ENCODE peak calls at places on chromosomes 12 and 14, in eight cellular contexts. R is psoas muscle; A is stomach; E is CD8-positive, alpha-beta memory T cell; T is thoracic aorta; G is neuronal stem cell; H is GM23248; K is naive thymus-derived CD4-positive, alpha-beta T cell. I is an unnamed sample. For H3K9me3, the result is how much of the 10 kb centered on the place peaks cover.

GRCh38 chr14:57464013-57464730 is 29.5 kb downstream of the CCDC198 start:
- DNase-seq in T (no peak), R (no peak), A (no peak), G (no peak), E (no peak), K (no peak), H (no peak), I (no peak)

GRCh38 chr12:46160081-46160980 is 108.5 kb downstream of the SLC38A1 start:
- DNase-seq in R (peak), K (no peak), E (no peak), T (no peak), A (no peak), G (no peak), H (peak), I (no peak)

GRCh38 chr12:9868271-9868815 is 811 bp downstream of the CLEC2B start:
- DNase-seq in E (peak), H (peak), K (no peak), T (no peak), A (no peak), G (no peak), R (no peak), I (no peak)

GRCh38 chr12:8987163-8987562 is 2.2 kb upstream of the KLRG1 start:
- DNase-seq in T (no peak), H (no peak), G (no peak), R (no peak), K (no peak), E (no peak), A (no peak), I (no peak)

GRCh38 chr14:94936411-94936892 is 166.5 kb upstream of the GSC start:
- DNase-seq in T (peak), R (peak), E (no peak), K (no peak), H (peak), G (no peak), A (peak), I (no peak)

GRCh38 chr12:32074432-32074831 is 32.2 kb upstream of the BICD1 start:
- DNase-seq in E (no peak), H (no peak), K (no peak), G (no peak), A (no peak), T (no peak), R (no peak), I (no peak)

GRCh38 chr14:100840751-100841444 is 15.0 kb downstream of the MEG3 start:
- DNase-seq in R (no peak), E (no peak), T (no peak), H (no peak), G (no peak), A (no peak), K (no peak), I (no peak)

GRCh38 chr12:89742337-89743022 is 33.8 kb upstream of the ATP2B1 start:
- DNase-seq in R (no peak), E (no peak), H (no peak), A (no peak), G (no peak), T (no peak), K (no peak), I (no peak)

GRCh38 chr14:74792249-74793039 is 29.3 kb downstream of the YLPM1 start:
- DNase-seq in H (peak), E (peak), A (no peak), T (no peak), K (peak), G (no peak), R (no peak), I (no peak)

GRCh38 chr12:79151956-79152355 is 287.4 kb downstream of the SYT1 start:
- DNase-seq in R (no peak), H (no peak), T (no peak), G (no peak), A (no peak), E (no peak), K (no peak), I (no peak)

GRCh38 chr14:22158560-22158959 is 430.5 kb downstream of the DAD1 start:
- DNase-seq in G (no peak), K (no peak), A (no peak), H (no peak), R (no peak), E (no peak), T (no peak), I (no peak)

GRCh38 chr12:43004908-43005307 is 415.4 kb upstream of the PRICKLE1 start:
- DNase-seq in G (no peak), T (no peak), A (no peak), R (no peak), E (no peak), K (no peak), H (no peak), I (no peak)

GRCh38 chr14:45361727-45362126 is 108.7 kb upstream of the MIS18BP1 start:
- DNase-seq in K (no peak), R (no peak), E (no peak), T (no peak), G (no peak), A (no peak), H (peak), I (no peak)

GRCh38 chr12:81022531-81022930 is 55.3 kb upstream of the ACSS3 start:
- DNase-seq in A (no peak), R (no peak), G (no peak), H (peak), E (no peak), T (no peak), K (no peak), I (no peak)

GRCh38 chr14:52339262-52339661 is 25.1 kb downstream of the PTGER2 start:
- DNase-seq in R (no peak), E (no peak), K (no peak), A (no peak), T (no peak), H (no peak), G (no peak), I (no peak)

DNA sequence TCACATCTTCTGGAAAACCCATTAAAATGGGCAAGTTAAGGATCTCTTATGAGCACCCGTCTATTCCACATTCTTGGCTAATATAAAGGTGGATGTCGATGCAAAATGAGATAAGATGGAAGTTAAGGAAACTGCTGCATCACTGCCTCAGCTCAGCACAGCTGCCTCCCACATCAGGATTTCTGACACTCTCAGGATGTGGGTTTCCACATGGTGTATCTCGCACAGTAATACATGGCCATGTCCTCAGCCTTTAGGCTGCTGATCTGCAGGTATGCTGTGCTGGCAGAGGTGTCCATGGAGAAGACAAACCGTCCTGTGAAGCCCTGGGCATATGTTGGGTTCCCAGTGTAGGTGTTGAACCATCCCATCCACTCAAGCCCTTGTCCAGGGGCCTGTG is 1348.0 kb downstream of the TMEM121 start:
- DNase-seq in E (no peak), H (no peak), G (no peak), T (no peak), K (no peak), R (no peak), A (no peak), I (no peak)
- H3K9me3 ChIP-seq in E (under half), H (under half), G (under half), T (under half), K (under half), R (under half), A (under half), I (under half)

DNA sequence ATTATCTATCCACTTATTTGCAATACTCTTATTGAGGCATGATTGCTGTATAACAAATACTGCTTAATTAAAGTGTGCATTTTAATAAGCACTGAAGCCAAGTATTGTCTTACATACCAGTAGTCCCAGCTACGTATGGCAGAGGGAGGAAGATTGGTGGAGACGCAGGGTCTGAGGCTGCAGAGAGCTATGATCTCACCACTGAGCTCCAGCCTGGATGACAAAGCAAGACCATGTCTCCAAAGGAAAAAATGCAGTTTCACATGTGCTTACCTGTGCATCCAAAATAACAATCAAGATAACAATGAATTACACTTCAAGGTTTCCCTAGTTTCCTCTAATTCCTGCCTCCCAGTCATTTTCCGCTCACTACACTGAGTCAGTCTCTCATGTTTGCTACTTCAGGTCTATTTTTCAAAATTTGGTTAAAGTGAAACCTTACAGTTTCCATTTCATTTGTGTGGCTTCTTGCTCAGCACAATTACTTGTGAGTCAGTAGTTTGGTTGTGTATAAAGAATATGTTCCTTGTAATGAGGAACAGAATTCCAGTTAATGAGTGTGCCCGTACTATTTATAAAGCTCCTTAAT is 1250.1 kb downstream of the TMEM121 start:
- DNase-seq in R (no peak), G (no peak), K (no peak), T (no peak), E (no peak), H (no peak), A (no peak), I (no peak)
- H3K9me3 ChIP-seq in R (under half), G (under half), K (under half), T (under half), E (under half), H (under half), A (under half), I (under half)

GRCh38 chr14:29971101-29971500 is 43.5 kb upstream of the PRKD1 start:
- DNase-seq in T (no peak), G (no peak), R (no peak), H (no peak), K (no peak), A (no peak), E (no peak), I (no peak)
- H3K9me3 ChIP-seq in T (under half), G (under half), R (under half), H (under half), K (under half), A (under half), E (under half), I (under half)

GRCh38 chr12:38016606-38017005 is 300.0 kb upstream of the ALG10B start:
- DNase-seq in A (no peak), E (no peak), G (no peak), H (no peak), R (no peak), K (no peak), T (no peak), I (no peak)
- H3K9me3 ChIP-seq in A (half or more), E (under half), G (under half), H (under half), R (under half), K (under half), T (under half), I (under half)

DNA sequence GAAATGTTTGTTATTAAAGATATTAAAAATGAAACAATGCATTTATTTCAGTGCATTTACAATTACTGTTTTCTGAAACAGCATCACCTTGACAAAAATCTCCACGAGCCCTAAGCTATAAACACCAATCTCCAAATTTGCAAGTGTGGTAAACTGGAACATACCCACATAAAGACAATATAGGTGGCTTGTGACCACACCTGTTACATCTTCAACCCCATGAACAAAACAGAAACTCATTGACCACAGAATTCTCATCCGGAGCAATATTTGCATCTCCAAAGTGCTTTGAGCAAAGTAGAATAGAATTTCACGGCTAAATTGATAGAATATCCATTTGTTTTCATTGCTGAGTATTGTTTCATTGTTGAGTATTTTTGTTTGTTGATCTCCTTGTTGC is 375.2 kb upstream of the FLRT2 start:
- DNase-seq in T (no peak), H (no peak), K (no peak), E (no peak), G (no peak), R (no peak), A (no peak), I (no peak)
- H3K9me3 ChIP-seq in T (under half), H (under half), K (under half), E (under half), G (under half), R (under half), A (under half), I (under half)

I was measured in T-helper 17 cell.